ENCODE peak calls at places on chromosomes 13 and 19, in six cellular contexts. K, W, O, S, Q and V are unnamed samples.

GRCh38 chr19:45568732-45569131 is 15.9 kb downstream of the OPA3 start:
- DNase-seq in K (no peak), W (no peak), O (no peak), S (peak), Q (no peak), V (no peak)

GRCh38 chr13:58744686-58745085 is 1113.1 kb downstream of the PCDH17 start:
- DNase-seq in K (no peak), W (no peak), O (no peak), S (no peak), Q (no peak), V (no peak)

GRCh38 chr19:13583753-13584152 is 77.5 kb upstream of the CACNA1A start:
- DNase-seq in K (no peak), W (no peak), O (no peak), S (no peak), Q (no peak), V (no peak)

GRCh38 chr13:110306340-110306959 is 507 bp downstream of the COL4A1 start:
- DNase-seq in K (no peak), W (no peak), O (no peak), S (peak), Q (no peak), V (no peak)

GRCh38 chr13:98890186-98890585 is 87.7 kb downstream of the DOCK9 start:
- DNase-seq in K (no peak), W (no peak), O (no peak), S (peak), Q (peak), V (peak)

GRCh38 chr13:41458187-41458938 is 1.0 kb downstream of the RGCC start:
- DNase-seq in K (peak), W (no peak), O (no peak), S (peak), Q (no peak), V (peak)

GRCh38 chr13:109152311-109152820 is 523.0 kb downstream of the MYO16 start:
- DNase-seq in K (no peak), W (no peak), O (no peak), S (no peak), Q (no peak), V (no peak)

GRCh38 chr19:21568816-21569496 is 63.6 kb downstream of the ZNF429 start:
- DNase-seq in K (peak), W (peak), O (no peak), S (peak), Q (peak), V (peak)

GRCh38 chr13:109150691-109151090 is 521.3 kb downstream of the MYO16 start:
- DNase-seq in K (no peak), W (no peak), O (no peak), S (no peak), Q (no peak), V (no peak)

GRCh38 chr13:106535552-106536243 is at the start of gene EFNB2:
- DNase-seq in K (peak), W (peak), O (peak), S (peak), Q (peak), V (peak)

GRCh38 chr13:106534844-106535551 is 464 bp downstream of the EFNB2 start:
- DNase-seq in K (no peak), W (no peak), O (no peak), S (peak), Q (no peak), V (peak)

GRCh38 chr13:106532111-106532929 is 3.1 kb downstream of the EFNB2 start:
- DNase-seq in K (no peak), W (no peak), O (no peak), S (peak), Q (no peak), V (no peak)

GRCh38 chr13:106533101-106533939 is 2.1 kb downstream of the EFNB2 start:
- DNase-seq in K (peak), W (peak), O (peak), S (peak), Q (peak), V (peak)

GRCh38 chr13:106533940-106534843 is 1.3 kb downstream of the EFNB2 start:
- DNase-seq in K (peak), W (no peak), O (no peak), S (peak), Q (no peak), V (peak)
- H3K27ac ChIP-seq in K (peak), W (peak), O (no peak), S (no peak), Q (peak), V (peak)

GRCh38 chr13:104099750-104100149 is 1033.5 kb upstream of the SLC10A2 start:
- DNase-seq in K (no peak), W (no peak), O (no peak), S (no peak), Q (no peak), V (no peak)

GRCh38 chr13:104111031-104111430 is 1044.8 kb upstream of the SLC10A2 start:
- DNase-seq in K (no peak), W (no peak), O (no peak), S (no peak), Q (no peak), V (no peak)

GRCh38 chr13:104106705-104107393 is 1040.6 kb upstream of the SLC10A2 start:
- DNase-seq in K (no peak), W (no peak), O (no peak), S (no peak), Q (no peak), V (no peak)

GRCh38 chr13:104105418-104106355 is 1039.5 kb upstream of the SLC10A2 start:
- DNase-seq in K (peak), W (no peak), O (no peak), S (no peak), Q (no peak), V (no peak)
- H3K4me3 ChIP-seq in K (no peak), W (no peak), O (no peak), S (no peak), Q (no peak), V (no peak)

GRCh38 chr19:43555185-43555770 is 20.0 kb downstream of the XRCC1 start:
- DNase-seq in K (peak), W (peak), O (peak), S (peak), Q (peak), V (no peak)
- H3K27ac ChIP-seq in K (no peak), W (no peak), O (no peak), S (no peak), Q (no peak), V (no peak)

GRCh38 chr19:16456652-16457194 is 15.0 kb downstream of the EPS15L1 start:
- DNase-seq in K (no peak), W (no peak), O (no peak), S (peak), Q (no peak), V (no peak)
- H3K4me3 ChIP-seq in K (no peak), W (peak), O (no peak), S (no peak), Q (no peak), V (no peak)

DNA sequence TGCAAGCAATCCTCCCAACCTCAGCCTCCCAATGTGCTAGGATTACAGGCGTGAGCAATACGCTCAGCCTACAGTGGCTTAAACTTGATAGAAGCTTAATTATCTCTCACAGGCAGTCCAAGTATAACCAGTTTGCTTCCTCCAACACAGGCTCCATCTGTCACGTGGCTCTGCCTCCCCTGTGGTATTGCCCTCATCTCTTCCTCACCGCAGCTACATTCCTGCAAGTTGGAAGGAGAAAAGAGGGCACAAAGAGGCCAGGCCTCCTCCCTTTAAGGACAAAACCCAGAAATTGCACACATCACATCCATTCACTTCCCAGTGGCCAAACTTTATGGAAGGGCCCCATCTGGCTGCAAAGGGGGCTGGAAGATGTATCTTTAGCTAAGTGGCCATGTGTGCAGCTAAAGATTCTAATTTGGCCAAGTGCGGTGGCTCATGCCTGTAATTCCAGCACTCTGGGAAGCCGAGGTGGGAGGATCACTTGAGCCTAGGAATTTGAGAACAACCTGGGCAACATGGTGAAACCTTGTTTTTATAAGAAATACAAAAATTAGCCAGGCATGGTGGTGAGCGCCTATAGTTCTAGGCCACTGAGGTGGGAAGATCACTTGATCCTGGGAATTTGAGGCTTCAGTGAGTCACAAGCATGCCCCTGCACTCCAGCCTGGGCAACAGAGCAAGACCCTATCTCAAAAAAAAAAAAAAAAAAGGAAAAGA is 3.1 kb upstream of the SDHAF1 start:
- DNase-seq in K (no peak), W (no peak), O (no peak), S (peak), Q (no peak), V (no peak)
- H3K27ac ChIP-seq in K (no peak), W (no peak), O (no peak), S (no peak), Q (no peak), V (no peak)

GRCh38 chr19:5806133-5806489 is 1.2 kb downstream of the NRTN start:
- DNase-seq in K (no peak), W (no peak), O (no peak), S (no peak), Q (no peak), V (no peak)

GRCh38 chr19:5803752-5804515 is 933 bp upstream of the NRTN start:
- DNase-seq in K (peak), W (peak), O (peak), S (peak), Q (peak), V (peak)

GRCh38 chr19:5805465-5806132 is 732 bp downstream of the NRTN start:
- DNase-seq in K (peak), W (peak), O (peak), S (peak), Q (no peak), V (no peak)

GRCh38 chr19:5803441-5803751 is 1.5 kb upstream of the NRTN start:
- DNase-seq in K (no peak), W (no peak), O (no peak), S (no peak), Q (no peak), V (no peak)

DNA sequence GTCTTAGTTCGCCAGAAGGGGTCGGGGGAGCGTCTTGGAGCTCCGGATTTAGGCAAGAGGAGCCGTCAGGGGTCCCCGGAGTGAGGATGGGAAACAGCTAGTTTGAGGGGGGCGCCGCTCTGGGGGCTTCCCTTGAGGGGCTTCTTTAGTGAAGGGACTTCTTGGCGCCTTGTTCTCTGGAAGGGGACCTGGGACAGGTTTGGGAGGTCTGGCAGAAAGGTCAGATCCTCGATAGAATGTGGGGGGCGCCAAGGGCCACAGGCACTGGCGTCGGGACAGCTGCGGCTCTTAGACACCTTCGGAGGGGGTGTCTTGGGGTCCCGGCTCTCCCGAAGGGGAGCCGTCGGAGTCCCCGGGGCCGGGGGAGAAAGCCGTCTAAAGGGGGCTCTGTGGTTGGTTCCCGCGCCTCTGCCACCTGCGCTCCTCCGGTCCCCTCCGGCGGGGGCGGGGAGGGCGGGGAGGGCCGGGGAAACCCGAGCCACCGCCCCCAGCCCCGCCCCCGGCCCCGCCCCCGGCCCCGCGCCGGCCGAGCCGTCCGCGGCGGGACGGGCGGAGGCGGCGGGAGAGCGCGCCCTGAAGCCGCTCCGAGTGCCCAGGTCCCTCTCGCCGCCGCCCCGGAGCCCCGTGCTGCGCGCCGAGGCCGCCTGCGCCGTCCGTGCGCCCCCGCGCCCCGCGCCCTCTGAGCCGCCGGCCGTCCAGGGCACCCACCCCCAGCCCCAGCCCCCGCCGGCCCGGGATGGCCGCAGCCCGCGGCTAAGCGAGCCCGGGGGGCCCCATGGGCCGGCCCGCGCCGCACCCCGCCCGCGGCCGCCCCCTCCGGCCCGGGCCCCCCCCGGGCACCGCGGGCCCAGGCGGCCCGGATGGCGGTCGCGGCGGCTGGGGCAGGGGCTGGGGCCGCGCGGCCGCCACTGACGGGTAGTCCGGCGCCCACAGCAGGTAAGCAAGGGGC is at the start of gene NRTN:
- DNase-seq in K (peak), W (no peak), O (peak), S (no peak), Q (no peak), V (no peak)
- H3K4me3 ChIP-seq in K (peak), W (peak), O (peak), S (peak), Q (peak), V (peak)

GRCh38 chr19:17467471-17468301 is 2.6 kb upstream of the SLC27A1 start:
- DNase-seq in K (no peak), W (no peak), O (no peak), S (no peak), Q (no peak), V (no peak)
- H3K27ac ChIP-seq in K (no peak), W (peak), O (no peak), S (no peak), Q (peak), V (peak)

GRCh38 chr19:41193420-41194156 is 569 bp downstream of the CYP2S1 start:
- DNase-seq in K (no peak), W (no peak), O (no peak), S (no peak), Q (no peak), V (no peak)

GRCh38 chr19:41187884-41188279 is 5.1 kb upstream of the CYP2S1 start:
- DNase-seq in K (no peak), W (no peak), O (no peak), S (no peak), Q (no peak), V (no peak)

GRCh38 chr19:41186971-41187883 is 5.8 kb upstream of the CYP2S1 start:
- DNase-seq in K (no peak), W (no peak), O (no peak), S (no peak), Q (no peak), V (no peak)

GRCh38 chr19:41192574-41193419 is at the start of gene CYP2S1:
- DNase-seq in K (no peak), W (no peak), O (no peak), S (peak), Q (no peak), V (no peak)

GRCh38 chr19:41189425-41190065 is 3.5 kb upstream of the CYP2S1 start:
- DNase-seq in K (no peak), W (no peak), O (no peak), S (no peak), Q (no peak), V (no peak)
- H3K4me3 ChIP-seq in K (no peak), W (no peak), O (no peak), S (no peak), Q (no peak), V (no peak)

DNA sequence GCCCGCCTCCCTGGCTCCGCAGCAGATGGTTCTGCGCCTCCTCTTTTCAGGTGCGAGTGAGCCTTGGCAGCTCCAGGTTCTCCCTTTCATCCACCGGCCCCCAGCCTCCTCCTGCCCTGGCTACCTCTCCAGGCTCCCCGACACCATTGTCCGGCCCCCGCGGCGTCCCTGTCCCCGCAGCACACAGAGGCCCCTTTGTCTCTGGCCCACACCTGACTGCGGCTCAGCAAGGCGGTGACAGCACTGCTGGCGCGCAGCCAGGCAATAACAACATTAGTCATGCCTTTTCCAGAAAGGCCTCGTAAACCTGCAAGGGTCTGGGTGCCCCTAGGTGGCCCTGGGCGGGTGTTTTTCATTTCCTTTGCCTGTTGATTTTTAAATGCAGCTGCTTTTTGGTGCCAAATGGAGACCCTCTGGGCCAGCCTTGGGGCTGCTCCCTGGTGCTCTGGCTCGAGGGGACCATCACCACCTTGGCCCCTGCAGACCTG is 73.2 kb upstream of the MEDAG start:
- DNase-seq in K (peak), W (peak), O (no peak), S (peak), Q (no peak), V (no peak)
- H3K27ac ChIP-seq in K (peak), W (peak), O (no peak), S (no peak), Q (no peak), V (no peak)